ENCODE peak calls at places on chromosomes 6 and 20, in eight cellular contexts. J is stomach, S is A549, T is ovary, M is transverse colon, F is sigmoid colon, U is K562, H is SK-N-SH. B is an unnamed sample.
A peak's percentile ranks its signal among the peaks of the same experiment; 100 is the strongest.

GRCh38 chr20:38889792-38890496 is 36.3 kb upstream of the FAM83D start:
- DNase-seq in U (peak; percentile 66), T (no peak), H (peak; percentile 34), M (no peak), S (no peak), J (no peak), F (no peak), B (no peak)

GRCh38 chr20:16942702-16943101 is 194.5 kb downstream of the OTOR start:
- DNase-seq in U (no peak), F (no peak), J (no peak), H (no peak), S (no peak), T (no peak), M (no peak), B (no peak)

GRCh38 chr20:48336647-48337046 is 491.2 kb downstream of the PREX1 start:
- DNase-seq in M (no peak), U (no peak), F (no peak), T (no peak), H (no peak), J (no peak), S (peak; percentile 56), B (no peak)

GRCh38 chr6:104702126-104702841 is 157.4 kb downstream of the HACE1 start:
- DNase-seq in S (no peak), J (no peak), M (no peak), U (no peak), H (peak; percentile 44), T (no peak), F (no peak), B (no peak)

GRCh38 chr20:62053465-62054196 is 12.1 kb downstream of the TAF4 start:
- DNase-seq in S (no peak), J (no peak), U (no peak), M (no peak), H (no peak), F (no peak), T (no peak), B (peak; percentile 63)

GRCh38 chr6:38646166-38646565 is 6.4 kb upstream of the BTBD9 start:
- DNase-seq in H (no peak), F (no peak), M (no peak), J (no peak), S (no peak), T (no peak), U (no peak), B (no peak)

GRCh38 chr20:3521852-3522740 is 51.3 kb downstream of the ATRN start:
- DNase-seq in T (no peak), J (no peak), U (no peak), F (no peak), H (no peak), M (no peak), S (no peak), B (no peak)

GRCh38 chr6:41271901-41272395 is 14.5 kb downstream of the TREM1 start:
- DNase-seq in S (no peak), F (peak; percentile 72), T (no peak), U (no peak), H (no peak), J (peak; percentile 27), M (peak; percentile 13), B (peak; percentile 25)

GRCh38 chr6:15499125-15499524 is 163.7 kb downstream of the DTNBP1 start:
- DNase-seq in J (no peak), T (peak; percentile 11), F (no peak), S (no peak), M (peak; percentile 6), U (no peak), H (no peak), B (no peak)

GRCh38 chr6:141552463-141552862 is 580.3 kb upstream of the GJE1 start:
- DNase-seq in F (no peak), J (no peak), M (no peak), U (no peak), H (no peak), S (peak; percentile 38), T (no peak), B (no peak)

GRCh38 chr6:119043265-119043664 is 35.2 kb downstream of the FAM184A start:
- DNase-seq in H (no peak), F (no peak), T (no peak), J (no peak), S (no peak), M (no peak), U (no peak), B (no peak)

GRCh38 chr6:74368746-74369145 is 672.7 kb downstream of the CD109 start:
- DNase-seq in H (no peak), S (no peak), T (no peak), F (no peak), U (no peak), J (no peak), M (no peak), B (no peak)

GRCh38 chr6:170050591-170051041 is 240.3 kb downstream of the DLL1 start:
- DNase-seq in J (peak; percentile 17), F (no peak), S (no peak), T (peak; percentile 11), U (no peak), M (no peak), H (no peak), B (peak; percentile 18)

GRCh38 chr6:130385059-130385695 is 19.4 kb downstream of the TMEM200A start:
- DNase-seq in F (no peak), S (no peak), H (no peak), T (no peak), J (no peak), U (no peak), M (no peak), B (no peak)
- TF ChIP-seq EP300 in F (no peak), S (no peak), H (no peak), T (no peak), J (no peak), U (no peak), M (no peak), B (no peak)

DNA sequence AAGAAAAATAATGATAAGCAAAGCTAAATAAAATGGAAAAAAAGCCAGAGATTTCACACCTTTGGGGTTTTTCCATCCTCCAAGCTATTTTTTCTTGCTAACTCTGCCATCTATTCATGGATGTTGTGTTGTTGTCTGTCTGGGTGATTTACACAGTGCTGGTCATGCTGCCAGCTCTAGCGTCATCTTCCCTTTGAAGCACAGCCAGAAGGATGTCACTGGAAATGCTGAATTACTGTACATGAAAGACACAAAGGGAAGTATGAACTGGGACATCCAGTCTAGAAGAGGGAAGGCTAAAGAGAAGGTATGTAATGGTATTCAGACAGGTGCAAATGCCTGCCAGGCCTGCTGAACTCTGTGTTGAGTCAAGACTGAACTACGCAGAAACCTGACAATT is 241.9 kb upstream of the STXBP5 start:
- DNase-seq in J (no peak), F (no peak), U (no peak), H (no peak), S (no peak), T (no peak), M (no peak), B (no peak)
- TF ChIP-seq EP300 in J (no peak), F (no peak), U (no peak), H (no peak), S (no peak), T (no peak), M (no peak), B (no peak)

DNA sequence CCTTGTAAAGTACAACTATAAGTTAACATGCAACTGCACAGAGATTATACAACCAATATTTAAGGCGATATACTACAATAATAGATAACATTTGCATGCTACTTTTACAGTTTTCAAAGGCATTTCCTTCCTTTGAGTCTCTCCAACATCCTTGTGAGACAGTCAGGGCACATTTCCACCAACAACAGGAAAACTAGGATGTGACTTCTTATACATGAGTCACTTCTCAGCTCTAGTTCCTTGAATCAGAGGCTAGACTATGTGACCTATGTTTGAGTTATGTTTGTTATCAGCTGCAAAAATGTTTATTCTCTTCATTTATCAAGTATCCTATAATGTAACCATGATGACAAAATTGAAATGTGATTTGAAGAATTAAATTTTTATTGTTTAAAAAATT is 51.7 kb upstream of the TFAP2D start:
- DNase-seq in H (no peak), J (no peak), F (no peak), S (no peak), T (no peak), U (no peak), M (no peak), B (no peak)
- TF ChIP-seq EP300 in H (no peak), J (no peak), F (no peak), S (no peak), T (no peak), U (no peak), M (no peak), B (no peak)

DNA sequence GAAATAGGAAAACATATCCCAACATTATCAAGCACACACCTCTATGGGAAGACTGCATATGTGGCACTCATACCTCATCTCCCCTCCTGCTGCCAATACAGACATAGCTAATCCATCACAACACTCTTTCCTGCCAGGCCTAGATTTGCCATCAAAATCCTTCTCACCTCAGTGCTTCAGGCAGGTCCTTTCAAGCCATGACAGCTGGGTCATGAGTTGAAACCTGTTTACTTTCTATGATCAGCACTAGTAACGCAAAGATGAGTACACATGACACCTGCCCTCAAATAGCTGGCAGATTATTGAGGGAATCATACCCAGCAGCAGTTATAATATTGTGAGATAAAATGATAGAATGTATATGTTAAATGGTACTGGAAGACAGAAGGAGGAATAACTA is 183.1 kb downstream of the AIG1 start:
- DNase-seq in H (no peak), T (no peak), S (no peak), U (no peak), M (no peak), F (no peak), J (no peak), B (no peak)
- TF ChIP-seq EP300 in H (no peak), T (no peak), S (no peak), U (no peak), M (no peak), F (no peak), J (no peak), B (no peak)

DNA sequence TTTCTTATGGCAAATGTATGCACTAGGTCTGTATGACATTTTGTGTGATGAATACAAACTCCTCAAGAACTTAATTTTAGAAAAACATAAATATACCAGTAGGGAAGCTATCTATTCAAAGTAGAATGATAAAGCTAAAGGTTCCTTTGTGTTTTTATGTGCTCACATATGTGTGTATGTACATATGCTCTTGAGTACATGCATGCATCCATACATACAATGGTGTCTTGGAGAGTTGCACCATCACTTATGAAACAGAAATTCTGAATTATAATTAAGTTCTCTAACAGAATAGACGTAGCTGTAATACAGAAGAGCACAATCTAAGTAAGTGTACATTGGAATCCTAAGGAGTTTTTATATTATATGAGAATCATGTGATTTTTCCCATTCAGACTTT is 2.3 kb downstream of the NKAIN2 start:
- DNase-seq in H (no peak), J (no peak), F (no peak), S (no peak), M (no peak), T (no peak), U (no peak), B (no peak)
- TF ChIP-seq EP300 in H (no peak), J (no peak), F (no peak), S (no peak), M (no peak), T (no peak), U (no peak), B (no peak)